ENCODE peak calls at places on chromosomes 5 and 9, in four cellular contexts. One of them, this sample, is unnamed.

GRCh38 chr9:2427016-2427891 is 194.3 kb upstream of the VLDLR start:
- DNase-seq in K562: no peak
- DNase-seq in HL-60: no peak
- DNase-seq in GM12878: no peak
- DNase-seq in this sample: no peak

GRCh38 chr9:124899845-124900244 is 37.9 kb downstream of the ARPC5L start:
- DNase-seq in K562: peak
- DNase-seq in HL-60: no peak
- DNase-seq in GM12878: no peak
- DNase-seq in this sample: no peak

GRCh38 chr9:121779381-121780117 is 128.1 kb downstream of the DAB2IP start:
- DNase-seq in K562: no peak
- DNase-seq in HL-60: no peak
- DNase-seq in GM12878: peak
- DNase-seq in this sample: no peak

GRCh38 chr9:121262450-121262849 is 5.5 kb upstream of the GSN start:
- DNase-seq in K562: no peak
- DNase-seq in HL-60: no peak
- DNase-seq in GM12878: no peak
- DNase-seq in this sample: no peak

GRCh38 chr5:3059488-3059887 is 308.0 kb upstream of the IRX2 start:
- DNase-seq in K562: no peak
- DNase-seq in HL-60: no peak
- DNase-seq in GM12878: no peak
- DNase-seq in this sample: no peak

GRCh38 chr5:86979801-86980510 is 287.7 kb upstream of the RASA1 start:
- DNase-seq in K562: no peak
- DNase-seq in HL-60: peak
- DNase-seq in GM12878: no peak
- DNase-seq in this sample: no peak

GRCh38 chr9:98275159-98275558 is 19.7 kb upstream of the TBC1D2 start:
- DNase-seq in K562: no peak
- DNase-seq in HL-60: no peak
- DNase-seq in GM12878: no peak
- DNase-seq in this sample: no peak

GRCh38 chr9:92609142-92609500 is 60.8 kb downstream of the IPPK start:
- DNase-seq in K562: no peak
- DNase-seq in HL-60: no peak
- DNase-seq in GM12878: no peak
- DNase-seq in this sample: no peak

GRCh38 chr9:136686794-136687711 is at the start of gene AGPAT2:
- DNase-seq in K562: peak
- DNase-seq in HL-60: peak
- DNase-seq in GM12878: no peak
- DNase-seq in this sample: peak

GRCh38 chr9:133637451-133638055 is 1.4 kb downstream of the DBH start:
- DNase-seq in K562: no peak
- DNase-seq in HL-60: no peak
- DNase-seq in GM12878: no peak
- DNase-seq in this sample: no peak

GRCh38 chr9:132241840-132242620 is 80.2 kb downstream of the NTNG2 start:
- DNase-seq in K562: peak
- DNase-seq in HL-60: no peak
- DNase-seq in GM12878: no peak
- DNase-seq in this sample: peak

GRCh38 chr9:122125891-122126331 is 32.8 kb upstream of the TTLL11 start:
- DNase-seq in K562: no peak
- DNase-seq in HL-60: no peak
- DNase-seq in GM12878: no peak
- DNase-seq in this sample: no peak

GRCh38 chr5:179275941-179276837 is 69.1 kb downstream of the ADAMTS2 start:
- DNase-seq in K562: peak
- DNase-seq in HL-60: no peak
- DNase-seq in GM12878: no peak
- DNase-seq in this sample: no peak

GRCh38 chr9:89153618-89154017 is 25.0 kb downstream of the SHC3 start:
- DNase-seq in K562: no peak
- DNase-seq in HL-60: no peak
- DNase-seq in GM12878: no peak
- DNase-seq in this sample: no peak
- TF ChIP-seq SPI1 in K562: no peak
- TF ChIP-seq SPI1 in HL-60: no peak
- TF ChIP-seq SPI1 in GM12878: no peak
- TF ChIP-seq SPI1 in this sample: no peak

DNA sequence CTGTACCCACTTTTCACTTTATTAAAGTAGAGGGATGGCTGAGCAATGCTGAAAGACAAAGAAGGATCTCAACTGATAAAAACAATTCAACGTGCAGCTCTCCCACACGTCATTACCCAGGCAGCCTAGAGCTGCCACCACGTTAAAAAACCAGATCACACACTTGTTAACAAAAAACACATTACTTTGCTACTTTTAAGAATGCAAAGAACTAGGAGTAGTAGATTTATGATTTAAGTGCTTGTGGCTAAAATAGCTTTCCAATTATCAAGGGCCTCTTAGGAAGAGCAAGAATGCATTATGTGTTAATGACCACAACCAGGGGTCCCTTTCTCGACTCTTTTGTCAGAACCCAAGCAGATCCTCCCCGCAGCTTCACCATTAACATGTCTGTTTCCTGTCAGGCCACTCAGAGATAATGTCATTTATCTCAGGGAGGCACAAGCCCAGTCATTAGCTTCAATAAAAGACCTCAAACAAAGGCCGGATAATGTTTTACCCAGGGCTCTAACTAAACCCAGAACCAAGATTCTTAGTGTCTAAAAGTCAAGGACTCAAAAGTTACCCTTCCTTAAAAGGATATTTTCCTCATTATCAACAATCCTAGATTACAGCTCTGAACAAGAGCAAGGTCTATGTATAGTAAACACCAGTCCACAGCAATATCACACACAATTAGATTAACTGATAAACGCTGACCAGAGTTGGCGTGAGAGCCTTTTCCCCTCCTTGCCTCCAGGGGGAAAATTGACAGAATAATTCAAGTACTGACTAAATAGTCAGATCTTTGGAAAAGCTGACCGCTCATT is 7.5 kb downstream of the ZNF608 start:
- DNase-seq in K562: no peak
- DNase-seq in HL-60: no peak
- DNase-seq in GM12878: no peak
- DNase-seq in this sample: no peak
- TF ChIP-seq SPI1 in K562: no peak
- TF ChIP-seq SPI1 in HL-60: no peak
- TF ChIP-seq SPI1 in GM12878: no peak
- TF ChIP-seq SPI1 in this sample: no peak

GRCh38 chr9:72509053-72509452 is 12.4 kb upstream of the TMC1 start:
- DNase-seq in K562: no peak
- DNase-seq in HL-60: no peak
- DNase-seq in GM12878: no peak
- DNase-seq in this sample: no peak

GRCh38 chr9:72509635-72510034 is 11.8 kb upstream of the TMC1 start:
- DNase-seq in K562: no peak
- DNase-seq in HL-60: no peak
- DNase-seq in GM12878: peak
- DNase-seq in this sample: no peak

DNA sequence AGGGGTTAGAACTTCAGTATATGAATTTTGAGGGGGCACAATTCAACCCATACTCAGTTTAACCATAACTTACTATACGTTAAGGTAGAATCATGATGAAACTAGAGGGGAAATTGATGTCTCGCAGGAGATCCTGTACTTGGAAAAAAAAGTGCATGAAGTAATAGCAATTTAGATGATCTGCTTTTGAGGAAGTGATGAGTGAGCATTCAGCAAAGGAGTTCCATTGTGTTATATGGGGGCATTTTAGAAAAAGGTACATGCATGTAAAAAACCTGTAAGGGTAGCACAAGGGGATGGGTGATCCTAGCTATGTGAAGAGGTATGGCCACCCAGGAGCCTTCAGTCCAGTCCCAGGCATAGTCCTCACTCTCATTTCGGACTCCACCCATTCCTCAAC is 14.8 kb upstream of the TMC1 start:
- DNase-seq in K562: no peak
- DNase-seq in HL-60: no peak
- DNase-seq in GM12878: no peak
- DNase-seq in this sample: no peak
- TF ChIP-seq SPI1 in K562: no peak
- TF ChIP-seq SPI1 in HL-60: peak
- TF ChIP-seq SPI1 in GM12878: peak
- TF ChIP-seq SPI1 in this sample: peak

GRCh38 chr5:142248853-142249462 is 75.9 kb downstream of the SPRY4 start:
- DNase-seq in K562: no peak
- DNase-seq in HL-60: no peak
- DNase-seq in GM12878: no peak
- DNase-seq in this sample: no peak
- TF ChIP-seq SPI1 in K562: peak
- TF ChIP-seq SPI1 in HL-60: no peak
- TF ChIP-seq SPI1 in GM12878: no peak
- TF ChIP-seq SPI1 in this sample: no peak

GRCh38 chr5:157779221-157779620 is 35.7 kb downstream of the LSM11 start:
- DNase-seq in K562: no peak
- DNase-seq in HL-60: no peak
- DNase-seq in GM12878: no peak
- DNase-seq in this sample: no peak

DNA sequence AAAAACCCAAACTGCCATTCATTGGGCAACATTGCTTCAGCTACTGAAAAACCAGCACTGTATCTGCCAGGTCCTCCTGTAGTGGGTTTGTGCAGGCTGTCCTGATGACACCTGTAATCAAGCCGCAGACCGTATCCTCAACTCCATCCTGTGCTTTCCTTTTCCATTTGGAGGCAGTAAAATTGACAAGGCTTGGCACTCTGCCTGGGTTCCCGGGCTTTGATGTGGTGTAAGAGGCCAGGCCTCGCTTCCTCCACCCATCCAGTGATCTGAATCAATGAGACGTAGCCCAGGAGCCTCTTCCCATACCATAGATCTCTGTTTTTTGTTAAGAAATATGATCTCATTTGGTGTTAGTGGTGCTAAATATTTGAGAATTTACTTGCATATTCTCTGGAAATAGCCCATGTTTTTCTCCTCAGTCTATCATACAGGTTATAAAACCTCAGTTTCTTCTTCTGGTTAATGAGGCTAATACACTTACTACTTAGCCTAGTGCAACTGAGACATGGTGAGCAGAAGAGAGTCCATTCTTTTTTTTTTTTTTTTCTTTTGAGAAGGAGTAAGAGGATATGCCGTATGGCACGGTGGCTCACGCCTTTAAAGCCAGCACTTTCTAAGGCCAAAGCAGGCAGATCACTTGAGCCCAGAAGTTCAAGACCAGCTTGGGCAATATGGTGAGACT is 34.8 kb downstream of the LSM11 start:
- DNase-seq in K562: no peak
- DNase-seq in HL-60: no peak
- DNase-seq in GM12878: no peak
- DNase-seq in this sample: no peak
- TF ChIP-seq SPI1 in K562: no peak
- TF ChIP-seq SPI1 in HL-60: no peak
- TF ChIP-seq SPI1 in GM12878: no peak
- TF ChIP-seq SPI1 in this sample: no peak

DNA sequence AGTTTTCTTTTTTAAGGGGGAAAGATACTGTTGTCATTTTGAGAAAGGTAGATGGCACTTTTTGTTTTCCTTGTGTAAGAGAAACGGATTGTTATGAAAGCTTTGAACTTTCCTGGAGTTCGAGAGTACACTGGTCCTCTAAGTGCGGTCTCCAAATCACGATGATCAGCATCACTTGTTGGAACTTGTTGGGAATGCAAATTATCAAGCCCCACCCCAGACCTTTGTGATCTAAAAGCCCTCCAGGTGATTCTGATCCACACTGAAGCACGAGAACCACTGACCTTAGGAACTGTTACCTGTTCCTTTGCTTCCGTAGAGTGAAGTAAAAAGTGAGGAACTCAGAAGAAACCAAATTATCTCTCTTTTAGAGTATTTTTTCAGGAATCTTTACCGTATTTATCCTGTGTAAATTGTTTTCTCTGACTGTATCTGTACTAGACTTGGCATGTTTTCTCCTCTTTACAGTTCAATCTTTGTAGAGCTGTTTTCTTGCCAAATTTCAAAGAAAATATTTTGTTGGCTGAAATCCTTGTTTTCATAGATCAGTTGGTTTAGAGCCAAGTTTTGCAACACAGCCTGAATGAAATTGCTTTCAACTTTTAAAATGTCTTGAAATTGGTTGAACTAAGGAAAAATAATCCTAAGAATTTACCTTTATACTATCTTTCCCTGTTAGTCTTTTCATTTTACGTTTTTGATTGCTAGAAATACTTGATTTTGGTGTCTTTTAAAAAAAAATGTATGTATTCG is 4.0 kb downstream of the MAT2B start:
- DNase-seq in K562: no peak
- DNase-seq in HL-60: peak
- DNase-seq in GM12878: no peak
- DNase-seq in this sample: no peak
- TF ChIP-seq SPI1 in K562: no peak
- TF ChIP-seq SPI1 in HL-60: no peak
- TF ChIP-seq SPI1 in GM12878: no peak
- TF ChIP-seq SPI1 in this sample: no peak

DNA sequence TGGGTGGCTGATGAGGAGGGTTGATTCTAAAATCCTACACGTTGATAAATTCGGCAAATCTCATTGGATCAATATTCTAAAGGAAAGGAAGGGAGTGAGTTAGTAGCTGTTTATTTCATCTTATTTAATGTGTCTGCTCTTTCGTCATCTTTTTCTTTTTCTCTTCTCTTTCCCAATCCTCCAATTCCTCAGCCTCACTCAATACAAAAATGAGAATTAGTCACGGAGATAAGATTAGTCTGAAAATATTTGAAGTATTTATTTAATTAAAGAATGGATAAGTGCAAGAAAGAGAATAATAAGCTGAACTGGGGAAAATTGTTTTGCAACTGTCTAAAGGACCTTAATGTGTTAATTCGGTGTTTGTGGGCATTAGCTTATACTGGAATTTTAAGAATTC is 1095.1 kb downstream of the DTWD2 start:
- DNase-seq in K562: no peak
- DNase-seq in HL-60: no peak
- DNase-seq in GM12878: no peak
- DNase-seq in this sample: no peak
- TF ChIP-seq SPI1 in K562: no peak
- TF ChIP-seq SPI1 in HL-60: no peak
- TF ChIP-seq SPI1 in GM12878: no peak
- TF ChIP-seq SPI1 in this sample: no peak

DNA sequence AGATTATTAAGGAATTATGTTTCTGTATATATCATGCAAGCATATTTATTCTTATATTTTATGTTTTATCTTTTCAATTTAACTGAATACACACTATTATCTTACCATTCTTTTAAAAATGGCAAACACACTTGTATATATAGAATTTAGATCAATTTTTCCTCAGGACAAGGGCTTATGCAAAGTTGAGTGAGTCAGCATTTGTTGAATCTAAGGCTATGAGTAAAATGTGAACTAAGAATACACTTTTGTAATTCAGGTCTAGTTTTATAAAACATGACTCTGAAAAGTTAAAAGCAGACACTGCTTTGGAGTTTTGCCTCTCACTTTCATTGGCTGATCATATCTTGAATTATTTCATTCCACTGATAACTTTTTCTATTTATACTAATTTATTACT is 127.8 kb downstream of the FOCAD start:
- DNase-seq in K562: no peak
- DNase-seq in HL-60: no peak
- DNase-seq in GM12878: no peak
- DNase-seq in this sample: no peak
- TF ChIP-seq SPI1 in K562: no peak
- TF ChIP-seq SPI1 in HL-60: no peak
- TF ChIP-seq SPI1 in GM12878: no peak
- TF ChIP-seq SPI1 in this sample: no peak

GRCh38 chr9:8254527-8254926 is 454.9 kb upstream of the DMAC1 start:
- DNase-seq in K562: no peak
- DNase-seq in HL-60: no peak
- DNase-seq in GM12878: no peak
- DNase-seq in this sample: no peak
- TF ChIP-seq SPI1 in K562: no peak
- TF ChIP-seq SPI1 in HL-60: no peak
- TF ChIP-seq SPI1 in GM12878: no peak
- TF ChIP-seq SPI1 in this sample: no peak